ENCODE peak calls at places on chromosome 1, in four cellular contexts. Z, F, T and O are unnamed samples.

GRCh38 chr1:179376223-179376622 is 10.5 kb downstream of the AXDND1 start:
- DNase-seq in Z (no peak), F (no peak), T (no peak), O (no peak)

GRCh38 chr1:201696217-201696761 is 132.7 kb upstream of the IPO9 start:
- DNase-seq in Z (no peak), F (peak), T (peak), O (peak)

GRCh38 chr1:115088115-115088794 is 1.0 kb downstream of the TSPAN2 start:
- DNase-seq in Z (no peak), F (no peak), T (no peak), O (no peak)

GRCh38 chr1:36486436-36487335 is 4.0 kb upstream of the CSF3R start:
- DNase-seq in Z (no peak), F (peak), T (peak), O (peak)

GRCh38 chr1:204190212-204191211 is 5.8 kb downstream of the KISS1 start:
- DNase-seq in Z (no peak), F (no peak), T (no peak), O (peak)

GRCh38 chr1:33903210-33903589 is 39.3 kb downstream of the HMGB4 start:
- DNase-seq in Z (no peak), F (no peak), T (no peak), O (no peak)

GRCh38 chr1:234858722-234859121 is 248.7 kb upstream of the IRF2BP2 start:
- DNase-seq in Z (no peak), F (no peak), T (no peak), O (no peak)

GRCh38 chr1:9691108-9691445 is 39.5 kb downstream of the PIK3CD start:
- DNase-seq in Z (no peak), F (no peak), T (no peak), O (peak)

GRCh38 chr1:171850951-171851350 is 9.7 kb downstream of the DNM3 start:
- DNase-seq in Z (no peak), F (no peak), T (no peak), O (peak)

GRCh38 chr1:39632491-39633417 is 6.7 kb downstream of the HEYL start:
- DNase-seq in Z (no peak), F (peak), T (peak), O (no peak)

GRCh38 chr1:222021124-222021523 is 279.2 kb upstream of the DUSP10 start:
- DNase-seq in Z (no peak), F (no peak), T (no peak), O (no peak)

GRCh38 chr1:4868521-4868920 is 214.1 kb downstream of the AJAP1 start:
- DNase-seq in Z (no peak), F (no peak), T (no peak), O (no peak)

GRCh38 chr1:238710697-238711096 is 675.7 kb upstream of the CHRM3 start:
- DNase-seq in Z (no peak), F (no peak), T (no peak), O (no peak)

GRCh38 chr1:170285027-170285426 is 139.3 kb downstream of the NTMT2 start:
- DNase-seq in Z (no peak), F (no peak), T (no peak), O (no peak)

GRCh38 chr1:1116701-1117468 is 996 bp upstream of the C1orf159 start:
- DNase-seq in Z (peak), F (no peak), T (no peak), O (no peak)

GRCh38 chr1:62209931-62210595 is 15.4 kb downstream of the L1TD1 start:
- DNase-seq in Z (no peak), F (peak), T (no peak), O (no peak)

GRCh38 chr1:239434181-239434580 is 47.8 kb downstream of the CHRM3 start:
- DNase-seq in Z (no peak), F (no peak), T (no peak), O (no peak)

GRCh38 chr1:96756789-96757188 is 35.2 kb downstream of the PTBP2 start:
- DNase-seq in Z (no peak), F (no peak), T (no peak), O (peak)

GRCh38 chr1:231232870-231233734 is 7.9 kb upstream of the GNPAT start:
- DNase-seq in Z (no peak), F (no peak), T (no peak), O (no peak)

GRCh38 chr1:236952279-236953003 is 51.8 kb downstream of the MT1HL1 start:
- DNase-seq in Z (no peak), F (no peak), T (no peak), O (no peak)